ENCODE peak calls at places on chromosomes 11 and 22, in seven cellular contexts. R is IMR-90, A is body of pancreas, W is AG04450, P is pancreas, S is coronary artery, K is H1. J is an unnamed sample.
A peak's percentile ranks its signal among the peaks of the same experiment; 100 is the strongest.

GRCh38 chr11:73215191-73216134 is 2.6 kb upstream of the P2RY2 start:
- DNase-seq in K (no peak), A (no peak), S (no peak), R (no peak), P (peak; percentile 35), W (no peak), J (no peak)

GRCh38 chr11:976431-977160 is 50.9 kb downstream of the AP2A2 start:
- DNase-seq in A (peak; percentile 41), R (no peak), K (no peak), W (no peak), P (no peak), S (no peak), J (no peak)

GRCh38 chr11:952406-953385 is 27.0 kb downstream of the AP2A2 start:
- DNase-seq in K (no peak), R (peak; percentile 67), P (no peak), S (no peak), A (peak; percentile 90), W (no peak), J (peak; percentile 77)

GRCh38 chr11:110519816-110520215 is 90.1 kb downstream of the FDX1 start:
- DNase-seq in P (no peak), R (no peak), A (no peak), K (no peak), W (no peak), S (no peak), J (no peak)

GRCh38 chr11:69950120-69950519 is 128.0 kb upstream of the ANO1 start:
- DNase-seq in R (peak; percentile 31), W (no peak), P (peak; percentile 37), K (peak; percentile 95), S (no peak), A (no peak), J (no peak)

GRCh38 chr11:46664612-46665011 is 35.8 kb downstream of the ARHGAP1 start:
- DNase-seq in A (no peak), W (no peak), P (no peak), K (no peak), R (no peak), S (no peak), J (no peak)

GRCh38 chr11:70661763-70662501 is 263.6 kb downstream of the CTTN start:
- DNase-seq in R (peak; percentile 43), W (no peak), S (no peak), A (no peak), P (no peak), K (peak; percentile 77), J (no peak)

GRCh38 chr22:18905540-18906409 is at the start of gene DGCR6:
- DNase-seq in A (peak; percentile 2), R (no peak), P (no peak), W (no peak), K (no peak), S (no peak), J (no peak)

GRCh38 chr11:88179141-88179540 is 3.9 kb upstream of the RAB38 start:
- DNase-seq in K (no peak), W (no peak), R (peak; percentile 61), P (no peak), A (no peak), S (no peak), J (no peak)

GRCh38 chr11:127873478-127873877 is 713.9 kb downstream of the ETS1 start:
- DNase-seq in A (no peak), R (no peak), P (no peak), S (no peak), W (no peak), K (no peak), J (no peak)

GRCh38 chr11:118928108-118928869 is 2.6 kb upstream of the BCL9L start:
- DNase-seq in R (peak; percentile 92), W (peak; percentile 78), A (peak; percentile 96), P (peak; percentile 91), K (peak; percentile 99), S (peak; percentile 97), J (peak; percentile 93)

GRCh38 chr11:134015541-134015940 is 53.3 kb upstream of the JAM3 start:
- DNase-seq in A (no peak), S (no peak), P (no peak), W (no peak), R (no peak), K (no peak), J (no peak)

GRCh38 chr11:76788661-76789442 is 5.7 kb downstream of the TSKU start:
- DNase-seq in S (peak; percentile 72), A (peak; percentile 86), P (peak; percentile 64), W (no peak), R (no peak), K (no peak), J (peak; percentile 61)

GRCh38 chr22:37777122-37777687 is 30.5 kb upstream of the GCAT start:
- DNase-seq in K (no peak), A (peak; percentile 92), P (peak; percentile 77), S (no peak), W (peak; percentile 55), R (peak; percentile 94), J (peak; percentile 65)

GRCh38 chr11:116641561-116642045 is 131.2 kb downstream of the BUD13 start:
- DNase-seq in S (peak; percentile 58), A (peak; percentile 64), P (peak; percentile 82), W (no peak), R (no peak), K (peak; percentile 92), J (peak; percentile 39)

GRCh38 chr11:119157088-119157487 is 8.2 kb downstream of the ABCG4 start:
- DNase-seq in R (no peak), S (no peak), W (no peak), P (no peak), A (no peak), K (no peak), J (no peak)

GRCh38 chr11:32671051-32671450 is 87.4 kb downstream of the EIF3M start:
- DNase-seq in S (no peak), W (no peak), P (no peak), R (no peak), A (no peak), K (no peak), J (no peak)

GRCh38 chr11:26297179-26297970 is 34.6 kb upstream of the ANO3 start:
- DNase-seq in W (peak; percentile 39), P (no peak), R (peak; percentile 75), A (peak; percentile 19), S (no peak), K (no peak), J (no peak)

GRCh38 chr11:1869427-1870325 is 16.8 kb downstream of the LSP1 start:
- DNase-seq in S (no peak), A (no peak), R (no peak), W (no peak), P (peak; percentile 59), K (no peak), J (no peak)

GRCh38 chr22:21443057-21443734 is 24.0 kb upstream of the TMEM191C start:
- DNase-seq in A (peak; percentile 11), K (peak; percentile 51), S (no peak), R (no peak), W (no peak), P (peak; percentile 53), J (no peak)

GRCh38 chr22:43473031-43473430 is 61.2 kb downstream of the MPPED1 start:
- DNase-seq in P (no peak), W (no peak), K (no peak), S (no peak), R (no peak), A (no peak), J (no peak)
- H3K27ac ChIP-seq in P (no peak overlapping the region), W (no peak overlapping the region), K (no peak overlapping the region), S (no peak overlapping the region), R (no peak overlapping the region), A (no peak overlapping the region), J (no peak overlapping the region)

DNA sequence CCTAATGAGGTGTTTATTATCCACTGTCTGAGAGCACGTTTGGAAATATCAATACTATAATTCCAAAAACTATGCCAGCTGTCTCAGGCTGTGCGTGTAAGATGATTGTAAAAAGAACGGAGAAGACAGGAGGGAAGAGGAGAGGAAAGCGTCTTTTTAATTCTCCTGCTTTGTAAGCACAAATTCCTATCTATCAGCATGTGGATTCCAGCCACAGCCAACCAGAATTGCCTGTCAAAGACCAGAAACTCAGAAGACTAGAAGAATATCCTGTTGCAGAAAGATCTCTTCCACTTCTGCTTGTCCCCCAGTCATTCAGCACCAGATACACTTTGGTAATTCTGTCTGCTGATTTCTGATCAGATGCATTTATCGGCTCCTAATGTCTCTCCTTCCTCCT is 25.8 kb downstream of the APOL5 start:
- DNase-seq in S (no peak), W (no peak), P (no peak), A (no peak), R (peak; percentile 19), K (no peak), J (no peak)
- H3K27ac ChIP-seq in S (no peak overlapping the region), W (peak overlapping the region; percentile 22), P (no peak overlapping the region), A (no peak overlapping the region), R (no peak overlapping the region), K (no peak overlapping the region), J (peak overlapping the region; percentile 88)

DNA sequence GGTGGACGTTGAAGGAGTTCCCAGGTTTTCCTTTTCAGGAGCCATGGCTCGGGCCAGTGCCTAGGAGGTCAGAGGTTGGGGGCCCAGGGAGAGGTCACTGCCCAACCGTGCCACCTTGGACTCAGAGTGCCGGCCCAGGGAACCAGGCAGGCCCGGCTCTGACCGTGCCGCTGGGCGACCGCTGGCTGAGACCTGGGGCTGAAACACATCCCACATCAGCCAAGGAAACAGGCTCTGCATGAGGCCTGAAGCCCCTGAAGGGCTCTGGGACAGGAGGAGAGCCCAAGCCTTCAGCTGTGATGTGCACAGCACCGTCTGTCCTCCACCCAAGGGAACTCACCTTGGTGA is 21.9 kb upstream of the RTN4R start:
- DNase-seq in A (no peak), K (no peak), S (no peak), P (no peak), R (no peak), W (no peak), J (no peak)
- H3K27ac ChIP-seq in A (no peak overlapping the region), K (no peak overlapping the region), S (no peak overlapping the region), P (no peak overlapping the region), R (no peak overlapping the region), W (no peak overlapping the region), J (no peak overlapping the region)

DNA sequence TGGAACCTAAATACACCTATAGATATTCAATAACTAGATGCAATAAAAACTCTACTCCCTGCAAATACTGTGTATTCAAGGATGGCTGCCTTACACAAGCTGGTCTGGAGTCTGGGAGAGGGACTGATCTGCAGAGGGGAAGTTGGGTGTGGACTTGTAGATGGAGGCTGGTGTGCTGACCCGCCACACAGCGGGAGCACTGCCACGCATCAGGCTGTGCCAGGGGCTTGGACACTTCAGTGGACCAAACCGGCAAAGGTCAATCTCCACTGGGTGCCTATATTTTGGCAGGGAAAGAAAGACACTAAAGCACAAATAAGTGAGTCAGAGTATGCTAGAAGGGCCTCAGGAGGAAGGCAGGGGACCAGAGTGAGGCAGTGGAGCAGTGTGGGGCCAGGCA is 2.1 kb upstream of the SHANK3 start:
- DNase-seq in K (no peak), S (peak; percentile 67), A (no peak), R (no peak), P (no peak), W (no peak), J (no peak)
- H3K27ac ChIP-seq in K (no peak overlapping the region), S (peak overlapping the region; percentile 66), A (peak overlapping the region; percentile 50), R (no peak overlapping the region), P (no peak overlapping the region), W (no peak overlapping the region), J (peak overlapping the region; percentile 50)

GRCh38 chr11:96314326-96315050 is 28.5 kb downstream of the MAML2 start:
- DNase-seq in K (no peak), S (no peak), A (no peak), R (peak; percentile 72), P (no peak), W (no peak), J (no peak)
- H3K27ac ChIP-seq in K (no peak overlapping the region), S (peak overlapping the region; percentile 70), A (peak overlapping the region; percentile 74), R (peak overlapping the region; percentile 94), P (peak overlapping the region; percentile 67), W (peak overlapping the region; percentile 74), J (peak overlapping the region; percentile 66)

GRCh38 chr22:36376265-36376664 is 11.5 kb downstream of the MYH9 start:
- DNase-seq in A (no peak), W (no peak), R (no peak), P (no peak), K (no peak), S (no peak), J (no peak)
- H3K27ac ChIP-seq in A (peak overlapping the region; percentile 21), W (peak overlapping the region; percentile 31), R (peak overlapping the region; percentile 4), P (no peak overlapping the region), K (no peak overlapping the region), S (peak overlapping the region; percentile 79), J (peak overlapping the region; percentile 87)